ENCODE peak calls at places on chromosomes 12 and 14, in five cellular contexts. W is neural progenitor cell, U is H9, M is fibroblast of lung, Z is left ventricle myocardium inferior. D is an unnamed sample. For H3K27me3, the result is how much of the 10 kb centered on the place peaks cover.

GRCh38 chr12:45433441-45433868 is 217.6 kb downstream of the ANO6 start:
- DNase-seq in W (peak), Z (no peak), M (no peak), U (peak), D (no peak)

GRCh38 chr14:20986811-20987210 is 3.0 kb upstream of the METTL17 start:
- DNase-seq in Z (no peak), M (peak), W (no peak), U (no peak), D (peak)

GRCh38 chr12:54879132-54879531 is 24.8 kb downstream of the MUCL1 start:
- DNase-seq in M (peak), U (no peak), W (no peak), Z (no peak), D (no peak)

GRCh38 chr12:113889076-113889475 is 77.0 kb downstream of the RBM19 start:
- DNase-seq in Z (no peak), U (no peak), M (no peak), W (no peak), D (peak)

GRCh38 chr12:125151284-125151683 is 86.0 kb downstream of the AACS start:
- DNase-seq in Z (no peak), U (peak), M (no peak), W (no peak), D (no peak)

GRCh38 chr14:104746071-104746545 is 6.8 kb upstream of the SIVA1 start:
- DNase-seq in W (no peak), M (no peak), Z (no peak), U (no peak), D (no peak)

GRCh38 chr12:76018111-76018510 is 13.5 kb downstream of the PHLDA1 start:
- DNase-seq in U (peak), W (peak), M (peak), Z (peak), D (no peak)

GRCh38 chr12:122837306-122838265 is 2.3 kb downstream of the HIP1R start:
- DNase-seq in U (no peak), Z (no peak), W (no peak), M (no peak), D (no peak)

GRCh38 chr14:84228702-84229101 is 1301.2 kb upstream of the FLRT2 start:
- DNase-seq in W (no peak), M (peak), U (no peak), Z (no peak), D (no peak)

GRCh38 chr14:62592877-62593276 is 452.4 kb downstream of the KCNH5 start:
- DNase-seq in W (no peak), Z (no peak), M (peak), U (no peak), D (peak)

GRCh38 chr14:50944647-50945413 is 547 bp upstream of the PYGL start:
- DNase-seq in W (no peak), U (no peak), M (peak), Z (peak), D (peak)

GRCh38 chr14:50875359-50876090 is 3.7 kb downstream of the ABHD12B start:
- DNase-seq in U (no peak), W (no peak), M (no peak), Z (no peak), D (no peak)

GRCh38 chr12:121444842-121445202 is 44.9 kb downstream of the RNF34 start:
- DNase-seq in U (no peak), W (no peak), Z (no peak), M (no peak), D (no peak)

GRCh38 chr12:8950702-8951478 is 1.4 kb upstream of the M6PR start:
- DNase-seq in W (no peak), U (no peak), M (no peak), Z (no peak), D (peak)
- TF ChIP-seq CTCF in W (no peak), U (no peak), M (no peak), Z (no peak), D (peak)

GRCh38 chr12:117090816-117091711 is 8.2 kb downstream of the TESC start:
- DNase-seq in W (no peak), Z (no peak), M (no peak), U (no peak), D (no peak)

GRCh38 chr12:117093431-117093830 is 5.8 kb downstream of the TESC start:
- DNase-seq in Z (no peak), M (no peak), U (no peak), W (no peak), D (no peak)

GRCh38 chr12:117091758-117092510 is 7.3 kb downstream of the TESC start:
- DNase-seq in U (no peak), Z (no peak), M (no peak), W (no peak), D (no peak)

GRCh38 chr12:117092886-117093285 is 6.3 kb downstream of the TESC start:
- DNase-seq in Z (no peak), M (no peak), U (no peak), W (no peak), D (no peak)

GRCh38 chr12:117092511-117092780 is 6.8 kb downstream of the TESC start:
- DNase-seq in W (no peak), Z (no peak), U (no peak), M (no peak), D (no peak)
- H3K27me3 ChIP-seq in W (under half), Z (under half), U (under half), M (under half), D (under half)

GRCh38 chr14:23172096-23172495 is 11.4 kb downstream of the SLC7A8 start:
- DNase-seq in Z (no peak), M (no peak), W (no peak), U (no peak), D (peak)
- H3K27ac ChIP-seq in Z (no peak), M (no peak), W (no peak), U (no peak), D (peak)

GRCh38 chr14:75427482-75428229 is at the start of gene JDP2:
- DNase-seq in Z (peak), M (peak), W (peak), U (peak), D (peak)
- TF ChIP-seq CTCF in Z (peak), M (no peak), W (peak), U (no peak), D (peak)

GRCh38 chr14:99627100-99627499 is 17.8 kb upstream of the HHIPL1 start:
- DNase-seq in M (no peak), U (no peak), Z (no peak), W (no peak), D (no peak)

GRCh38 chr14:99626041-99626648 is 18.8 kb upstream of the HHIPL1 start:
- DNase-seq in Z (no peak), W (no peak), M (no peak), U (no peak), D (no peak)

GRCh38 chr14:99627510-99628381 is 17.2 kb upstream of the HHIPL1 start:
- DNase-seq in Z (no peak), W (no peak), U (no peak), M (no peak), D (no peak)

GRCh38 chr14:99630202-99630601 is 14.7 kb upstream of the HHIPL1 start:
- DNase-seq in W (no peak), U (peak), Z (no peak), M (no peak), D (no peak)

DNA sequence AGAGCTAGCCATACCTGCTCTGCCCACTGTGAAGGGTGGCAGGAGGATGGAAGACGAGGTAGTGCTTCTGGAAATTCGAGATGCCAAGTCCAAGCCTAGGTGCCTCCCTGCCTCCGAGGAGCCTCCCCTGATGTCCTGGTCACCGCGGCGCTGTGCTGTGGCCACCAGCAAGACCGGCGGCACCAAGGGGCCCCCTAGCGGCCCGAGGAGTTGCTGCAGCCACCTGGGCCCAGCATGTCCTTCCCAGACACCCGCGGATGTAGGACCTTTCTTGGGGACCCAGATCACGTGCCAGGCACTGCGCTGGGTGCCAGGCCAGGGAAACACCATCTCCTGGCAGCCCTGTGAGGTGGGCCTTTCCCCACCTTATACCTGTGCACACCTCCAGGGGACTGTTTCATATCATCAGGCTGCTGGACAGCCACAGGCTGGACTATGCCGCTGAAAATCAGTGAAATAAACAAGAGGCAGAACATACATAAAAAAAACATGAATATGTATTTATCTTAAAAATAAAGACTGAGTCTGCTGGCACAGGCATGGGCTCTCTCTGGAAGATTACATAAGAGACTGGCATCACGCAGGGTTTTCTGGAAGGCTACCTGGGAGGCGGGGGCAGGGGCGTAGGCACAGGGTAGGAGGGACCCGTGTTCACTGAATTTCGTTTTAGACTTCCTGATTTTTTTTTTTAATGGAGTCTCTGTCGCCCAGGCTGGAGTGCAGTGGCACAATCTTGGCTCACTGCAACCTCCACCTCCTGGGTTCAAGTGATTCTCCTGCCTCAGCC is 15.9 kb upstream of the HHIPL1 start:
- DNase-seq in W (peak), M (peak), U (peak), Z (peak), D (no peak)
- H3K27me3 ChIP-seq in W (under half), M (under half), U (under half), Z (under half), D (under half)

GRCh38 chr12:102879-103168 is 36.3 kb downstream of the IQSEC3 start:
- DNase-seq in W (no peak), Z (no peak), M (no peak), U (no peak), D (no peak)

GRCh38 chr12:104573-105081 is 38.1 kb downstream of the IQSEC3 start:
- DNase-seq in U (peak), Z (no peak), M (no peak), W (peak), D (no peak)

GRCh38 chr12:105696-106095 is 39.1 kb downstream of the IQSEC3 start:
- DNase-seq in U (no peak), W (no peak), M (no peak), Z (no peak), D (no peak)

GRCh38 chr12:101969-102878 is 35.7 kb downstream of the IQSEC3 start:
- DNase-seq in M (no peak), U (peak), W (peak), Z (no peak), D (no peak)

GRCh38 chr12:103169-103981 is 36.8 kb downstream of the IQSEC3 start:
- DNase-seq in Z (no peak), U (peak), M (no peak), W (peak), D (no peak)
- H3K27ac ChIP-seq in Z (no peak), U (no peak), M (no peak), W (peak), D (no peak)

DNA sequence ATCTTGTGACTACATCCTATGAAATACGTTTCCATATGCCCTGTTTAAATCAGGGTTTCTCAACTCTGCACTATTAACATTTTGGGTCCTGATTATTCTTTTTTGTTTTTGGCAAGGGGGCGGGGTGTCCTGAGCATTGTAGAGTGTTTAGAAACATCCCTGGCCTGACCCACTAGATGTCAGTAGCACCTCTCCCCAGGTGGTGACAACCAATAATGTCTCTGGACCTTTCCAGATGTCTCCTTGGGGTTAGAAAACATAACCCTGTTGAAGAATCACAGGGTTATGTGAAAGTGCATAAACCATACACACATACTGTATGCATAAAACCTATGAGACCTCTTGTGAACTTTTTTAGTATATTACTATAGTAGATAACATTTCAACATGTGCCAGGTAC is 1.4 kb downstream of the ACAD10 start:
- DNase-seq in W (no peak), U (no peak), Z (no peak), M (no peak), D (no peak)
- TF ChIP-seq CTCF in W (no peak), U (no peak), Z (no peak), M (no peak), D (peak)

D was measured in foreskin keratinocyte.